ENCODE peak calls at places on chromosome 19, in ten cellular contexts. One of them, this sample, is unnamed.

GRCh38 chr19:10339380-10339960 is at the start of gene ICAM3:
- DNase-seq in thoracic aorta: no peak
- DNase-seq in stimulated activated CD4-positive, alpha-beta T cell treated with anti-CD3 and anti-CD28 coated beads, Interleukin-1b, Interleukin-23, amount 100 ng/mL, for 1 hour: peak
- DNase-seq in aorta: peak
- DNase-seq in RPMI8226: peak
- DNase-seq in cardiac muscle cell: no peak
- DNase-seq in M059J: no peak
- DNase-seq in left lung: peak
- DNase-seq in stimulated activated CD8-positive, alpha-beta memory T cell treated with anti-CD3 and anti-CD28 coated beads, Interleukin-15, amount 100 ng/mL, for 24 hours: peak
- DNase-seq in A172: no peak
- DNase-seq in this sample: no peak

GRCh38 chr19:11400695-11401291 is 16.7 kb upstream of the EPOR start:
- DNase-seq in thoracic aorta: no peak
- DNase-seq in stimulated activated CD4-positive, alpha-beta T cell treated with anti-CD3 and anti-CD28 coated beads, Interleukin-1b, Interleukin-23, amount 100 ng/mL, for 1 hour: no peak
- DNase-seq in aorta: no peak
- DNase-seq in RPMI8226: peak
- DNase-seq in cardiac muscle cell: no peak
- DNase-seq in M059J: no peak
- DNase-seq in left lung: peak
- DNase-seq in stimulated activated CD8-positive, alpha-beta memory T cell treated with anti-CD3 and anti-CD28 coated beads, Interleukin-15, amount 100 ng/mL, for 24 hours: no peak
- DNase-seq in A172: no peak
- DNase-seq in this sample: no peak

GRCh38 chr19:50500060-50500752 is 10.8 kb downstream of the JOSD2 start:
- DNase-seq in thoracic aorta: no peak
- DNase-seq in stimulated activated CD4-positive, alpha-beta T cell treated with anti-CD3 and anti-CD28 coated beads, Interleukin-1b, Interleukin-23, amount 100 ng/mL, for 1 hour: no peak
- DNase-seq in aorta: peak
- DNase-seq in RPMI8226: peak
- DNase-seq in cardiac muscle cell: no peak
- DNase-seq in M059J: no peak
- DNase-seq in left lung: peak
- DNase-seq in stimulated activated CD8-positive, alpha-beta memory T cell treated with anti-CD3 and anti-CD28 coated beads, Interleukin-15, amount 100 ng/mL, for 24 hours: no peak
- DNase-seq in A172: no peak
- DNase-seq in this sample: no peak

GRCh38 chr19:17097593-17098126 is 22.1 kb downstream of the MYO9B start:
- DNase-seq in thoracic aorta: no peak
- DNase-seq in stimulated activated CD4-positive, alpha-beta T cell treated with anti-CD3 and anti-CD28 coated beads, Interleukin-1b, Interleukin-23, amount 100 ng/mL, for 1 hour: no peak
- DNase-seq in aorta: no peak
- DNase-seq in RPMI8226: peak
- DNase-seq in cardiac muscle cell: peak
- DNase-seq in M059J: peak
- DNase-seq in left lung: no peak
- DNase-seq in stimulated activated CD8-positive, alpha-beta memory T cell treated with anti-CD3 and anti-CD28 coated beads, Interleukin-15, amount 100 ng/mL, for 24 hours: no peak
- DNase-seq in A172: peak
- DNase-seq in this sample: peak

GRCh38 chr19:32971012-32971595 is 654 bp downstream of the CEP89 start:
- DNase-seq in thoracic aorta: no peak
- DNase-seq in stimulated activated CD4-positive, alpha-beta T cell treated with anti-CD3 and anti-CD28 coated beads, Interleukin-1b, Interleukin-23, amount 100 ng/mL, for 1 hour: no peak
- DNase-seq in aorta: no peak
- DNase-seq in RPMI8226: no peak
- DNase-seq in cardiac muscle cell: no peak
- DNase-seq in M059J: no peak
- DNase-seq in left lung: no peak
- DNase-seq in stimulated activated CD8-positive, alpha-beta memory T cell treated with anti-CD3 and anti-CD28 coated beads, Interleukin-15, amount 100 ng/mL, for 24 hours: no peak
- DNase-seq in A172: peak
- DNase-seq in this sample: peak

GRCh38 chr19:47239610-47240296 is 8.8 kb upstream of the BBC3 start:
- DNase-seq in thoracic aorta: no peak
- DNase-seq in stimulated activated CD4-positive, alpha-beta T cell treated with anti-CD3 and anti-CD28 coated beads, Interleukin-1b, Interleukin-23, amount 100 ng/mL, for 1 hour: no peak
- DNase-seq in aorta: peak
- DNase-seq in RPMI8226: peak
- DNase-seq in cardiac muscle cell: peak
- DNase-seq in M059J: peak
- DNase-seq in left lung: peak
- DNase-seq in stimulated activated CD8-positive, alpha-beta memory T cell treated with anti-CD3 and anti-CD28 coated beads, Interleukin-15, amount 100 ng/mL, for 24 hours: no peak
- DNase-seq in A172: no peak
- DNase-seq in this sample: peak

GRCh38 chr19:44570984-44571684 is 41.7 kb upstream of the CEACAM20 start:
- DNase-seq in thoracic aorta: peak
- DNase-seq in stimulated activated CD4-positive, alpha-beta T cell treated with anti-CD3 and anti-CD28 coated beads, Interleukin-1b, Interleukin-23, amount 100 ng/mL, for 1 hour: peak
- DNase-seq in aorta: no peak
- DNase-seq in RPMI8226: peak
- DNase-seq in cardiac muscle cell: peak
- DNase-seq in M059J: peak
- DNase-seq in left lung: no peak
- DNase-seq in stimulated activated CD8-positive, alpha-beta memory T cell treated with anti-CD3 and anti-CD28 coated beads, Interleukin-15, amount 100 ng/mL, for 24 hours: no peak
- DNase-seq in A172: peak
- DNase-seq in this sample: peak

GRCh38 chr19:35354898-35355297 is 3.4 kb upstream of the FFAR3 start:
- DNase-seq in thoracic aorta: no peak
- DNase-seq in stimulated activated CD4-positive, alpha-beta T cell treated with anti-CD3 and anti-CD28 coated beads, Interleukin-1b, Interleukin-23, amount 100 ng/mL, for 1 hour: no peak
- DNase-seq in aorta: peak
- DNase-seq in RPMI8226: no peak
- DNase-seq in cardiac muscle cell: no peak
- DNase-seq in M059J: no peak
- DNase-seq in left lung: no peak
- DNase-seq in stimulated activated CD8-positive, alpha-beta memory T cell treated with anti-CD3 and anti-CD28 coated beads, Interleukin-15, amount 100 ng/mL, for 24 hours: no peak
- DNase-seq in A172: no peak
- DNase-seq in this sample: no peak

GRCh38 chr19:37763488-37763887 is 15.9 kb downstream of the ZNF573 start:
- DNase-seq in thoracic aorta: no peak
- DNase-seq in stimulated activated CD4-positive, alpha-beta T cell treated with anti-CD3 and anti-CD28 coated beads, Interleukin-1b, Interleukin-23, amount 100 ng/mL, for 1 hour: no peak
- DNase-seq in aorta: no peak
- DNase-seq in RPMI8226: no peak
- DNase-seq in cardiac muscle cell: peak
- DNase-seq in M059J: peak
- DNase-seq in left lung: no peak
- DNase-seq in stimulated activated CD8-positive, alpha-beta memory T cell treated with anti-CD3 and anti-CD28 coated beads, Interleukin-15, amount 100 ng/mL, for 24 hours: no peak
- DNase-seq in A172: peak
- DNase-seq in this sample: peak